ENCODE peak calls at places on chromosome 3, in four cellular contexts. N is skeletal muscle cell, G is fibroblast of pulmonary artery, O is ovary. P is an unnamed sample.

GRCh38 chr3:183108002-183108449 is 8.7 kb upstream of the MCCC1 start:
- DNase-seq in N (no peak), O (no peak), G (peak), P (no peak)

GRCh38 chr3:165837058-165837525 is at the start of gene BCHE:
- DNase-seq in N (peak), G (peak), O (no peak), P (peak)

GRCh38 chr3:119073258-119074001 is 38.8 kb upstream of the IGSF11 start:
- DNase-seq in O (no peak), G (no peak), N (no peak), P (no peak)

GRCh38 chr3:119257654-119258410 is 17.2 kb upstream of the B4GALT4 start:
- DNase-seq in G (peak), N (no peak), O (no peak), P (no peak)

GRCh38 chr3:156037356-156037755 is 83.0 kb upstream of the KCNAB1 start:
- DNase-seq in N (no peak), G (peak), O (no peak), P (no peak)

GRCh38 chr3:169278092-169278491 is 385.4 kb downstream of the MECOM start:
- DNase-seq in N (no peak), O (no peak), G (peak), P (no peak)

GRCh38 chr3:125386811-125387210 is 11.7 kb upstream of the ZNF148 start:
- DNase-seq in G (peak), O (no peak), N (peak), P (no peak)

GRCh38 chr3:48247401-48247807 is 6.5 kb downstream of the ZNF589 start:
- DNase-seq in N (no peak), O (no peak), G (peak), P (no peak)

GRCh38 chr3:50885491-50885890 is 210.8 kb downstream of the DOCK3 start:
- DNase-seq in O (no peak), N (no peak), G (no peak), P (no peak)

GRCh38 chr3:21751891-21752290 is 881 bp upstream of the ZNF385D start:
- DNase-seq in G (no peak), N (no peak), O (no peak), P (no peak)

GRCh38 chr3:21747376-21747775 is 3.6 kb downstream of the ZNF385D start:
- DNase-seq in N (no peak), G (no peak), O (no peak), P (no peak)

GRCh38 chr3:21750831-21751391 is at the start of gene ZNF385D:
- DNase-seq in O (peak), G (peak), N (peak), P (no peak)

GRCh38 chr3:21752749-21753347 is 1.8 kb upstream of the ZNF385D start:
- DNase-seq in O (no peak), G (peak), N (no peak), P (peak)

DNA sequence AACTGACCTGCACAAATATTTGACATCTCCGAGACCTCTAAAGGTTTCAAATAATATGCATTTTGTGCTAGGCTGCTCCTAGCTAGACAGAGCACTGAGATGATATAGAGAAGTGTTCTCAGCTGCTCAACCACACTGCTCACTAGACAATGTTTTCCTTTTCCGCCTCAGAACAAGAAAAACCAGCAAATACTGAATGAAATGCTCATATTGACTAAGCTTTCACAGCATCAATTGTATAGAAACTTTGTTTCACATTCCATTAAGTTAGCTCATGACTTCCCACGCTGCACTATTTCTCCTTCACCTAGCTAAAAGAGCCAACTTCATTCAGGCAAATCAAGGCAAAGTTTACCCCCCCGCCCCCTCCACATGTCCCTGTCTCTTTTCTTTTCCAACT is 719 bp downstream of the ZNF385D start:
- DNase-seq in O (no peak), N (no peak), G (peak), P (no peak)
- H3K4me3 ChIP-seq in O (peak), N (peak), G (peak), P (no peak)

GRCh38 chr3:71303627-71304260 is 279.8 kb downstream of the FOXP1 start:
- DNase-seq in G (no peak), O (peak), N (no peak), P (no peak)
- H3K4me3 ChIP-seq in G (no peak), O (no peak), N (no peak), P (no peak)

DNA sequence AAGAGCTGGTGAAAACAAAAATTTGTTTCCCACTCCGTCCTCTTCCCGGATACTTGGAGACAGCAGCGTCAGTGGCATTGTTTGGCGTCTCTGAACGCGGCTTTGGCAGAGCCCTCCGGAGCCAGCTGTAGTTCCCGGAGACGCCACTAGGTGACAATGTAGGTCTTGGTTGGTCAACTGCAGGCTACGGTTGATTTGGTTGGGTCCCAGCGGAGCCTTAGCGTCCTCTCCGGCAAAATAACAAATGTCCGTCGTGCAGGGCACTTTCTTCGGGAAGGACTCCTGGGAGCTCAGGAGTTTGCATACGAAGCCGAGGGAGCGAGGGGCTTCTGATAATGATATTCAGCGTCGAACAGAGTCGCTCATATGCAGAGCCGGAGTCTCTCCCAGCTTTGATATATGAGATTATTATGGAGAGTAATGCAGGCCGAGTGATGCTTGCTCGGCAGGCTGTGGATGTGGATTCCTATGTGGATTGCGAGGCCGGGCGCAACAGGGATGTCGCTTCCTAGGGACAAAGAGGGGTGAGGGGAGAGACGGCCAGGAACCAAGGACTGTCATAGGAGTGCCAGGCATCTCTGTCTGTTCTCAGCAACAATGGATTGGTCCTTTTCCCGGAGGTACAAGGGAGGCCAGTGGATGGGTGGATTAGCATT is 74.8 kb downstream of the IL20RB start:
- DNase-seq in O (peak), G (peak), N (peak), P (peak)
- H3K4me3 ChIP-seq in O (peak), G (peak), N (peak), P (no peak)

GRCh38 chr3:177110308-177111254 is 86.7 kb downstream of the TBL1XR1 start:
- DNase-seq in N (no peak), O (no peak), G (no peak), P (peak)
- H3K4me3 ChIP-seq in N (no peak), O (no peak), G (no peak), P (no peak)

DNA sequence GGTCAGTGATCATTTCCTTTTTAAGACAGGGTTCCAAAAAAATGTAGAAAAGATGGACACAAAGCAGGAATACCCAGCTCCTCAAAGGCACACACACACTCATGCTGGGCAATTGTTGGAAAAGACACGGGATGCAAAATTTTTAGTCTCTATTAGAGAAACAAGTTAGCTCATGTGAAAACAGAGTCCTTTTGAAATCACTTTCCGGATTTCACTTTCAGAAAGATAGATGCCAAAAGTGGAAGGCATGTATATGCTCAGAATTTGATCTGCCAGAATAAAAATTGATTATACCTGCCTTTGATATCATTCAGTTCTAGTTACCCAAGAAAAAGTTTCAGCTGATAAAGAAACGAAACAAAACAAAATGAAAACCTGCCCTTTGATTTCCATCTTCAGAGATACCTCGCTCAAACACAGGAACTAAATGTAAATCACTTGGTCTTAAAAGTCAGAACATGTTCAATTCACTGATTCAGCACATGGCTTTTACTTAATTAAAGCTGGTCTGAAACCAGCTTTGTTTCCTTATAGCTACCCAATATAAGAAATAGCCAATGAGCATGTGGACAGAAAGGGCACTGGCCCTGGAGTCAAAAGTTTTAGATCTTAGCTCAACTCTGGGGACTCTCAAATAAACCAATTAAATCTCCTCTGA is 52.8 kb downstream of the PLD1 start:
- DNase-seq in G (no peak), O (no peak), N (no peak), P (no peak)
- H3K4me3 ChIP-seq in G (no peak), O (no peak), N (no peak), P (no peak)

GRCh38 chr3:148790370-148790769 is 37.2 kb upstream of the CPB1 start:
- DNase-seq in N (no peak), O (no peak), G (no peak), P (no peak)

GRCh38 chr3:148791955-148792354 is 35.7 kb upstream of the CPB1 start:
- DNase-seq in O (no peak), N (no peak), G (no peak), P (no peak)

GRCh38 chr3:148790841-148791240 is 36.8 kb upstream of the CPB1 start:
- DNase-seq in O (no peak), N (no peak), G (peak), P (no peak)

GRCh38 chr3:148791296-148791695 is 36.3 kb upstream of the CPB1 start:
- DNase-seq in O (no peak), G (no peak), N (no peak), P (no peak)

DNA sequence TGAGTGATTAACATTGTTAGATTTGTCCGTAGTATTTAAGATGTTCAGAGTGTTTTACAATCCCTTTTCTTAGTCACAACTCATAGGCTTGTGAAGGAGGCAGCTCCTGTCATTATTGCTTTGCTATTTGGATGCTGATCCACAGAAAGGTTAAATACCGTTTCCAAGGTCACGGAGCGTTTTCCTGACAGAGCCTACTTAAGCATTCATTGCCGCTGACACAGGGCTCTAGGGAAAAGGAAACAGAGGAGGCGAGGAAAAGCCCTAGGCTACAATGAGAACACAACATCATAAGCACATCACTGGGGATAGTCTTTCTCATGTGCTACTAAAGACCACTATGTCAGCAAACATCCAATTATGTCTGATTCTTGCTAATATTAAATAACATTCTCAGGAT is 38.5 kb upstream of the CPB1 start:
- DNase-seq in O (no peak), G (no peak), N (peak), P (no peak)
- H3K4me3 ChIP-seq in O (no peak), G (no peak), N (no peak), P (no peak)

DNA sequence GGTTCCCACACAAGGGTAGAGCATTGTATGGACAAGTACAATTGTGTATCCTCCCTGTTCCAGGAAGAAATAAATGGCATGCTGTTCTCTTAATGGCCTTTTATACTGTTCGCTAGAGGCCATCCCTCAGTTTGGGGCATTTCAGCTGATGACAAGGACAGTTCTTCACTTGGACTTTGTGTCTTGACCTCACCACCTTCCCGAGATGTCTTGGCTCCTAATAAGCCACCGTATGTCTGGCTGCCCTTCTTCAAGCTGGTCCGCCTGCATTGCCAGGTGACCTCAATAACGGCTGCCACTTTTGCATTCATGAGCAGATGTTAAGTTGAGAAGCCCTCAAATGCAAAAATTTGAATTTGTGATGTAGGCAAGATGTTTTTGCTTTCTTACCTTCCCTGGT is 24.1 kb downstream of the ZBTB38 start:
- DNase-seq in N (no peak), O (no peak), G (no peak), P (no peak)
- H3K4me3 ChIP-seq in N (no peak), O (no peak), G (no peak), P (no peak)

P was measured in Jurkat, Clone E6-1.